ENCODE peak calls at places on chromosomes 6 and 20, in four cellular contexts. One of them, this sample, is unnamed.

GRCh38 chr6:122482750-122483080 is 11.1 kb upstream of the SERINC1 start:
- DNase-seq in foreskin melanocyte: no peak
- DNase-seq in KG1: no peak
- DNase-seq in occipital lobe: no peak
- DNase-seq in this sample: no peak

GRCh38 chr6:44030812-44031454 is 96.3 kb downstream of the MRPL14 start:
- DNase-seq in foreskin melanocyte: no peak
- DNase-seq in KG1: no peak
- DNase-seq in occipital lobe: no peak
- DNase-seq in this sample: no peak

GRCh38 chr20:40073535-40074111 is 615.4 kb downstream of the MAFB start:
- DNase-seq in foreskin melanocyte: no peak
- DNase-seq in KG1: no peak
- DNase-seq in occipital lobe: no peak
- DNase-seq in this sample: no peak

GRCh38 chr6:25749837-25750236 is 4.7 kb upstream of the SLC17A4 start:
- DNase-seq in foreskin melanocyte: no peak
- DNase-seq in KG1: peak
- DNase-seq in occipital lobe: no peak
- DNase-seq in this sample: no peak

GRCh38 chr6:166258854-166259276 is 49.3 kb downstream of the PRR18 start:
- DNase-seq in foreskin melanocyte: no peak
- DNase-seq in KG1: peak
- DNase-seq in occipital lobe: no peak
- DNase-seq in this sample: no peak

GRCh38 chr6:121247386-121247785 is 86.9 kb downstream of the TBC1D32 start:
- DNase-seq in foreskin melanocyte: no peak
- DNase-seq in KG1: no peak
- DNase-seq in occipital lobe: no peak
- DNase-seq in this sample: no peak

GRCh38 chr6:17167327-17167979 is 65.6 kb downstream of the STMND1 start:
- DNase-seq in foreskin melanocyte: peak
- DNase-seq in KG1: no peak
- DNase-seq in occipital lobe: no peak
- DNase-seq in this sample: no peak

GRCh38 chr6:39553811-39554802 is 171.1 kb downstream of the KIF6 start:
- DNase-seq in foreskin melanocyte: no peak
- DNase-seq in KG1: no peak
- DNase-seq in occipital lobe: no peak
- DNase-seq in this sample: no peak

GRCh38 chr6:9484091-9484490 is 930.8 kb downstream of the TFAP2A start:
- DNase-seq in foreskin melanocyte: no peak
- DNase-seq in KG1: no peak
- DNase-seq in occipital lobe: no peak
- DNase-seq in this sample: no peak

GRCh38 chr6:129774697-129775447 is 64.9 kb upstream of the ARHGAP18 start:
- DNase-seq in foreskin melanocyte: peak
- DNase-seq in KG1: no peak
- DNase-seq in occipital lobe: peak
- DNase-seq in this sample: peak

GRCh38 chr6:16345449-16346330 is 107.3 kb downstream of the GMPR start:
- DNase-seq in foreskin melanocyte: no peak
- DNase-seq in KG1: no peak
- DNase-seq in occipital lobe: no peak
- DNase-seq in this sample: no peak

GRCh38 chr20:24957326-24957996 is 8.4 kb downstream of the CST7 start:
- DNase-seq in foreskin melanocyte: no peak
- DNase-seq in KG1: no peak
- DNase-seq in occipital lobe: no peak
- DNase-seq in this sample: peak

GRCh38 chr20:58481541-58482021 is 33.6 kb downstream of the APCDD1L start:
- DNase-seq in foreskin melanocyte: peak
- DNase-seq in KG1: no peak
- DNase-seq in occipital lobe: no peak
- DNase-seq in this sample: no peak

GRCh38 chr20:39571171-39571570 is 609.0 kb downstream of the DHX35 start:
- DNase-seq in foreskin melanocyte: no peak
- DNase-seq in KG1: no peak
- DNase-seq in occipital lobe: no peak
- DNase-seq in this sample: no peak

GRCh38 chr20:51712501-51713212 is 55.5 kb downstream of the ATP9A start:
- DNase-seq in foreskin melanocyte: no peak
- DNase-seq in KG1: no peak
- DNase-seq in occipital lobe: peak
- DNase-seq in this sample: peak

GRCh38 chr20:34062651-34063482 is 49.2 kb downstream of the EIF2S2 start:
- DNase-seq in foreskin melanocyte: no peak
- DNase-seq in KG1: no peak
- DNase-seq in occipital lobe: no peak
- DNase-seq in this sample: no peak

GRCh38 chr20:49964964-49965780 is 17.6 kb upstream of the SNAI1 start:
- DNase-seq in foreskin melanocyte: no peak
- DNase-seq in KG1: no peak
- DNase-seq in occipital lobe: no peak
- DNase-seq in this sample: no peak

GRCh38 chr20:62368629-62369507 is 1.8 kb upstream of the LAMA5 start:
- DNase-seq in foreskin melanocyte: no peak
- DNase-seq in KG1: no peak
- DNase-seq in occipital lobe: no peak
- DNase-seq in this sample: no peak

GRCh38 chr6:134166529-134167221 is 114.3 kb upstream of the SLC2A12 start:
- DNase-seq in foreskin melanocyte: peak
- DNase-seq in KG1: no peak
- DNase-seq in occipital lobe: no peak
- DNase-seq in this sample: no peak

GRCh38 chr6:83119742-83120300 is 52.4 kb downstream of the DOP1A start:
- DNase-seq in foreskin melanocyte: no peak
- DNase-seq in KG1: no peak
- DNase-seq in occipital lobe: no peak
- DNase-seq in this sample: no peak

GRCh38 chr6:10451828-10452509 is 37.1 kb upstream of the TFAP2A start:
- DNase-seq in foreskin melanocyte: no peak
- DNase-seq in KG1: no peak
- DNase-seq in occipital lobe: no peak
- DNase-seq in this sample: no peak

GRCh38 chr6:39313526-39314272 is 520 bp downstream of the KCNK17 start:
- DNase-seq in foreskin melanocyte: no peak
- DNase-seq in KG1: no peak
- DNase-seq in occipital lobe: no peak
- DNase-seq in this sample: no peak

GRCh38 chr6:20180935-20181334 is 31.3 kb downstream of the MBOAT1 start:
- DNase-seq in foreskin melanocyte: no peak
- DNase-seq in KG1: no peak
- DNase-seq in occipital lobe: no peak
- DNase-seq in this sample: no peak

GRCh38 chr6:107629545-107630147 is 139.7 kb downstream of the SOBP start:
- DNase-seq in foreskin melanocyte: no peak
- DNase-seq in KG1: no peak
- DNase-seq in occipital lobe: no peak
- DNase-seq in this sample: no peak

GRCh38 chr6:144283781-144284473 is 1.2 kb upstream of the UTRN start:
- DNase-seq in foreskin melanocyte: no peak
- DNase-seq in KG1: no peak
- DNase-seq in occipital lobe: no peak
- DNase-seq in this sample: no peak

GRCh38 chr6:81086931-81087330 is 665.5 kb downstream of the TENT5A start:
- DNase-seq in foreskin melanocyte: no peak
- DNase-seq in KG1: no peak
- DNase-seq in occipital lobe: no peak
- DNase-seq in this sample: no peak

GRCh38 chr20:35600176-35600995 is 15.2 kb upstream of the SPAG4 start:
- DNase-seq in foreskin melanocyte: no peak
- DNase-seq in KG1: no peak
- DNase-seq in occipital lobe: no peak
- DNase-seq in this sample: no peak

GRCh38 chr6:1162367-1163275 is 149.3 kb upstream of the FOXQ1 start:
- DNase-seq in foreskin melanocyte: no peak
- DNase-seq in KG1: no peak
- DNase-seq in occipital lobe: no peak
- DNase-seq in this sample: no peak

GRCh38 chr6:17035257-17035757 is 66.5 kb upstream of the STMND1 start:
- DNase-seq in foreskin melanocyte: no peak
- DNase-seq in KG1: no peak
- DNase-seq in occipital lobe: no peak
- DNase-seq in this sample: no peak